ENCODE peak calls at places on chromosomes 2 and 18, in eight cellular contexts. E is HL-60, C is thoracic aorta, M is uterus, Y is GM12865, Z is epithelial cell of esophagus, P is fibroblast of villous mesenchyme, O is fibroblast of lung. S is an unnamed sample.

GRCh38 chr2:23434721-23435121 is 49.7 kb downstream of the KLHL29 start:
- DNase-seq in E (no peak), C (no peak), M (no peak), Y (no peak), Z (peak), P (peak), O (no peak), S (peak)

GRCh38 chr18:45783097-45784075 is 42.1 kb upstream of the SIGLEC15 start:
- DNase-seq in E (no peak), C (no peak), M (no peak), Y (no peak), Z (no peak), P (peak), O (peak), S (peak)

GRCh38 chr2:24477229-24477628 is 13.8 kb upstream of the NCOA1 start:
- DNase-seq in E (peak), C (no peak), M (no peak), Y (peak), Z (peak), P (no peak), O (no peak), S (no peak)

GRCh38 chr2:203532957-203533695 is 2.0 kb downstream of the RAPH1 start:
- DNase-seq in E (no peak), C (no peak), M (no peak), Y (no peak), Z (peak), P (peak), O (peak), S (peak)

GRCh38 chr2:223580951-223581350 is 21.2 kb downstream of the SCG2 start:
- DNase-seq in E (no peak), C (no peak), M (no peak), Y (no peak), Z (peak), P (peak), O (peak), S (peak)

GRCh38 chr2:133123393-133123792 is 444.9 kb downstream of the NCKAP5 start:
- DNase-seq in E (no peak), C (no peak), M (no peak), Y (no peak), Z (no peak), P (no peak), O (no peak), S (no peak)

GRCh38 chr2:240919786-240920782 is 13.9 kb downstream of the CROCC2 start:
- DNase-seq in E (no peak), C (no peak), M (peak), Y (no peak), Z (no peak), P (no peak), O (no peak), S (no peak)

GRCh38 chr2:105536175-105536574 is 137.3 kb upstream of the FHL2 start:
- DNase-seq in E (no peak), C (no peak), M (no peak), Y (no peak), Z (no peak), P (no peak), O (no peak), S (no peak)

GRCh38 chr18:6729247-6730091 is at the start of gene ARHGAP28:
- DNase-seq in E (peak), C (no peak), M (peak), Y (peak), Z (peak), P (peak), O (peak), S (peak)

GRCh38 chr2:121171625-121172119 is 113.3 kb downstream of the TFCP2L1 start:
- DNase-seq in E (no peak), C (no peak), M (no peak), Y (peak), Z (no peak), P (no peak), O (no peak), S (no peak)

GRCh38 chr2:129922571-129923264 is 56.7 kb upstream of the RAB6C start:
- DNase-seq in E (no peak), C (no peak), M (no peak), Y (no peak), Z (no peak), P (no peak), O (no peak), S (no peak)

GRCh38 chr2:224286923-224287322 is 115.0 kb downstream of the FAM124B start:
- DNase-seq in E (no peak), C (no peak), M (no peak), Y (no peak), Z (no peak), P (no peak), O (no peak), S (peak)

GRCh38 chr2:44247924-44248323 is 27.4 kb upstream of the SLC3A1 start:
- DNase-seq in E (no peak), C (no peak), M (no peak), Y (peak), Z (no peak), P (no peak), O (no peak), S (no peak)

GRCh38 chr2:27249891-27250651 is 12.8 kb downstream of the SLC30A3 start:
- DNase-seq in E (peak), C (no peak), M (no peak), Y (peak), Z (peak), P (peak), O (peak), S (peak)

GRCh38 chr2:10124538-10125045 is 2.1 kb downstream of the RRM2 start:
- DNase-seq in E (peak), C (no peak), M (no peak), Y (peak), Z (peak), P (peak), O (peak), S (peak)

GRCh38 chr2:16851131-16851530 is 185.5 kb upstream of the CYRIA start:
- DNase-seq in E (no peak), C (no peak), M (no peak), Y (no peak), Z (no peak), P (no peak), O (no peak), S (no peak)

GRCh38 chr2:30178618-30179404 is 32.0 kb downstream of the YPEL5 start:
- DNase-seq in E (no peak), C (no peak), M (peak), Y (no peak), Z (peak), P (peak), O (no peak), S (peak)

GRCh38 chr18:58253871-58254270 is 209.8 kb downstream of the NEDD4L start:
- DNase-seq in E (no peak), C (no peak), M (no peak), Y (no peak), Z (no peak), P (peak), O (no peak), S (no peak)

GRCh38 chr18:22486667-22487066 is 69.0 kb upstream of the CTAGE1 start:
- DNase-seq in E (no peak), C (no peak), M (no peak), Y (no peak), Z (no peak), P (no peak), O (no peak), S (no peak)

GRCh38 chr2:188576657-188577056 is 285.0 kb downstream of the GULP1 start:
- DNase-seq in E (no peak), C (no peak), M (no peak), Y (no peak), Z (no peak), P (no peak), O (peak), S (peak)

GRCh38 chr2:43127208-43127940 is 99.0 kb downstream of the ZFP36L2 start:
- DNase-seq in E (peak), C (no peak), M (peak), Y (peak), Z (peak), P (no peak), O (no peak), S (peak)

GRCh38 chr18:56377161-56377560 is 261.2 kb downstream of the TXNL1 start:
- DNase-seq in E (no peak), C (no peak), M (no peak), Y (no peak), Z (no peak), P (peak), O (no peak), S (peak)

GRCh38 chr2:88212251-88212790 is 42.2 kb downstream of the THNSL2 start:
- DNase-seq in E (peak), C (no peak), M (no peak), Y (no peak), Z (peak), P (peak), O (no peak), S (peak)

GRCh38 chr2:236743623-236744280 is 174.1 kb downstream of the ACKR3 start:
- DNase-seq in E (no peak), C (no peak), M (no peak), Y (no peak), Z (no peak), P (peak), O (peak), S (peak)

GRCh38 chr2:71548589-71549485 is 95.5 kb downstream of the DYSF start:
- DNase-seq in E (peak), C (peak), M (peak), Y (peak), Z (peak), P (peak), O (peak), S (peak)

GRCh38 chr2:68925298-68925885 is 27.3 kb downstream of the GKN2 start:
- DNase-seq in E (peak), C (no peak), M (no peak), Y (peak), Z (peak), P (peak), O (peak), S (peak)

GRCh38 chr18:23981369-23981768 is 33.2 kb upstream of the TTC39C start:
- DNase-seq in E (no peak), C (no peak), M (no peak), Y (peak), Z (no peak), P (no peak), O (no peak), S (no peak)

GRCh38 chr18:23977103-23977502 is 37.5 kb upstream of the TTC39C start:
- DNase-seq in E (no peak), C (no peak), M (no peak), Y (no peak), Z (no peak), P (no peak), O (no peak), S (no peak)

GRCh38 chr18:23977709-23978483 is 36.7 kb upstream of the TTC39C start:
- DNase-seq in E (peak), C (no peak), M (no peak), Y (no peak), Z (no peak), P (peak), O (peak), S (no peak)

GRCh38 chr18:23986610-23987359 is 27.8 kb upstream of the TTC39C start:
- DNase-seq in E (no peak), C (no peak), M (no peak), Y (peak), Z (no peak), P (no peak), O (no peak), S (no peak)

DNA sequence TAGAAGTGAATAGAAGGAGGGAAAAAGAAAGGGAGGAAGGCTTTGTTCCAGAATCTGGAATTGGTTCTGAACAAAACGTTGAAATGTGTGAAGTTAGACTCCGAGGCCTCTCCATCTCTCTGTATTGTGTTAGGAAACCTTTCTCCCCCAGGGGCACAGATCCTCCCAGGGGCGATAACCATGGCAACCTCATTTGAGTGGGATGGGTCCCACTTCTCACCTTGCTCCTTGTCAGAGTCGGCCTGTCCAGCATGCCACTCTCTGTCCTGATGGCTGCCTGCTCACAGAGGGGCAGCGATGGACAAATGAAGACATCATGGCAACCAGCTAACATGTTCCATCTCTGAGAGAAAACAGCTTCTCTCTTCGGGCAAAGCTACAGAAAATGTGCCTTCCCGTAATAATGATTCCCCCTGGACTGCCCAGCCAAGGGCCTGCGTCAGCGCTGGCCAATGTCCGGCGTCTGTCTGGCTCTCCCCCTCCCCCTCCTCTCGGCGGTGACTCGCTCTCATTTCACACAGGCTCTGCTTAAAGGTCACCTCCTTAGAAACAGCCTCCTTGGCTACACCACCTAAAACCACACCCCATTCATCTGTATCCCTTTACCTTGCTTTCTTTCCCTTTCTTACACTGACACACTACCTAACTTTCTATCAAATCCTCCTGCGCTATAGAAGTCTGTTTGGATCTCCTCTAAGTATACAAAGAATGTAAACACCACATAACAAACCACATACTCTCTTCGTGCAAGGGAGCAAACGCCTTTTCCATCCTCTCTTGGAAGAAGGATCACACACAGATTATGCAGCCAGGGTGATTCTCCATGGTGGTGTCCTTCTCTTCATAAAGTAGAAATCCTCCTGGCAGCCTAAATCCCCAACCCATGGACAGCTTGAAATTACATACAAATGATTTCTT is 32.1 kb upstream of the TTC39C start:
- DNase-seq in E (no peak), C (peak), M (peak), Y (no peak), Z (no peak), P (peak), O (peak), S (peak)
- H3K4me3 ChIP-seq in E (no peak), C (peak), M (no peak), Y (no peak), Z (no peak), P (peak), O (peak), S (no peak)

DNA sequence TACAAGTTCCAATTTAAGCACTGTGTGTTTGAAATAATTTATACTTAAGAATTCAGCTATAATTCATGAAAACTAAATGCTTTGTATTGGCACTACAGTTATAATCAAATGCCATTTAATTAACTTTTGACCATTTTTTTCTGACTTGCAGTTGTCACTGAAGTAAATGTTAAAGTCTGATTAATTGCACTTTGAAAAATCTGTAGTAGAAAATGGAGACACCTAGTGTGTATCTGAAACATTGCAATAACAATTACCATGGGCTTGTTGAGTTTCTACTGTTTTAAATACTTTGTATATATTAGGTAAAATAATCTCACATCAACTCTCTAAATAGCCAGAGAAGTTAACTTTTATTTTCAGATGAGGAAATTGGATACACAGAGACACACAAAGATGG is 458.6 kb upstream of the FSIP2 start:
- DNase-seq in E (no peak), C (no peak), M (no peak), Y (peak), Z (peak), P (peak), O (peak), S (no peak)
- TF ChIP-seq CTCF in E (peak), C (no peak), M (no peak), Y (peak), Z (peak), P (peak), O (peak), S (no peak)

GRCh38 chr2:229454934-229455631 is 184.0 kb upstream of the PID1 start:
- DNase-seq in E (no peak), C (no peak), M (no peak), Y (no peak), Z (peak), P (peak), O (peak), S (peak)
- H3K4me3 ChIP-seq in E (no peak), C (no peak), M (no peak), Y (no peak), Z (no peak), P (no peak), O (no peak), S (no peak)

DNA sequence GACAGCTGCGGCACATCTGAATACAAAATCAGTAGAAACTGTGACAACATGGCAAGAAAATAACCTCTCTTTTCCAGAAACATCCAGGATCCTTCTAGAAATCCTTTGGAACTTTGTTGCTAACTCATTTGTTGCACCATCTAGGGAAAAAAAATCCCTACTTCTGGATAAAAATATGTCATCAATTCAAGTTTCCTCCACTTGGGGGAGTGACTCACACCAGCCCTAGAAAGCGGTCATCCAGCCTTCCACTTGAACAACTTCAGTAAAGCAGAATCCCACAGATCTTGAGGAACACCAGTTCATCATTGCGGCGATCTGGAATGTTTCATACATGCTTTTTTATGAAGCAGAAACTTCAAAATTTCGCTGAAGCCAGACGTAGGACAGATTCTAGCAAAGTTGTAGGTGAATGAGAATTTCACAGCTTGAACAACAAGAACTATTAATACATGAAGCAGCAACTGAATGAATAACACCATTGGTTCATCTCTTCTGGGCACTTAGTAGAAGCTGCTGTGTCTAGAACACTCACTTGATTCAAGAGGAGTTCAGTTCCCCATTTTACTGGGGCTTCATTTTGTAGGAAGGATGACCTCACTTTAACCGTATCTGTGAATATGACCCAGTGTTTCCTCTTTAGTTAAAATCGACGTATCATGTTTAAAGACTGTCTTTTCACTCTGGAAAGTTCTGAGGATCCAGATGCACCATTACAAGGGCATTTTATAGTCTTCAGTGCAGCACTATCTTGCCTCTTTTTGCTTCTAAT is 48.0 kb downstream of the LRRTM1 start:
- DNase-seq in E (peak), C (no peak), M (no peak), Y (peak), Z (peak), P (peak), O (peak), S (peak)
- TF ChIP-seq CTCF in E (no peak), C (no peak), M (no peak), Y (peak), Z (peak), P (peak), O (peak), S (peak)

DNA sequence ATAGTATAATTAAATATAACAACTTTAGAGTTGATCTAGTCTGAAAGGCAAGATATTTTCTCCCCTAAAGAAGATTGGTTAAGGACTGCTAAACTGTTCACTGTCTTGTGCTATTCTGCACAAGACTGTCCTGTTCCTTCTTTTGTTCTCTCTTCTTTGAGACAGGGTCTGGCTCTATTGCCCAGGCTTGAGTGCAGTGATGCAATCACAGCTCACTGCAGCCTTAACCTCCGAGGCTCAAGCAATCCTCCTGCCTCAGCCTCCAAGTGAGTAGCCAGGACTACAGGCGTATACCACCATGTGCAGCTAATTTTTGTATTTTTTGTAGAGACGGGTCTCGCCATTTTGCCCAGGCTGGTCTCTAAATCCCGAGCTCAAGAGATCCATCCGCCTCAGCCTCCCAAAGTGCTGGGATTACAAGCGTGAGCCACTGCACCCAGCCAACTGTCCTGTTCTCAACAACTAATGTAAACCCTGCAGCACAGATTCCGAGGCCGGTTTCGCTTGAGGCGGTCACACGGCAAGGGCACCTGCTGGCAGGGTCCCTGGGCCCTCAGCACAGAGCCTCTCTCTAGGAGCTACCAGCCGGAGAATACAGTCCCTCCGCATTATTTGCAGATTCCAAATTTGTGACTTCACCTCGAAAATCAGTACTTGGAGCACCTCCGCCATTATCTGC is 16.4 kb downstream of the PXDN start:
- DNase-seq in E (no peak), C (no peak), M (peak), Y (no peak), Z (no peak), P (no peak), O (no peak), S (no peak)
- H3K4me3 ChIP-seq in E (no peak), C (no peak), M (no peak), Y (no peak), Z (no peak), P (no peak), O (no peak), S (no peak)

DNA sequence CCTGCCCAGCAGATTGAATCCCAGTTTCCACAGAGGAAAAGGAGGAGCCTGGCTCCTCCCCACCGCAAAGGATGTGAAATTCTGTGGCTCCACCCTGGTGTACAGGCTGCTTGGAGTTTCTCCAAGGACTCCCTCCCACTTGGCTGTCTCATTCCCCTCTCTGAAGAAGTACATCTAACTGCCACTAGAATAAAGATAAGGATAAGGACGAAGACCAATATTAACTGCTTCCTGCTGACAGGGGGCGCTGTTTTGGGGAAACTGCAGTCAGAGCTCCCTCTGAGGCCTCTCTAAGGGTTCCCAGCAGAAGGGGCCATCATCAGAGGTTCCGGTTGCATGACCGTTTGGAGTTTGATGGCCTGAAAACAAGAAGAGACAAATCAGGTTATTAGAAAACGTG is 790.9 kb downstream of the CPS1 start:
- DNase-seq in E (no peak), C (no peak), M (no peak), Y (peak), Z (no peak), P (no peak), O (no peak), S (no peak)
- TF ChIP-seq CTCF in E (no peak), C (no peak), M (no peak), Y (peak), Z (no peak), P (no peak), O (no peak), S (no peak)

DNA sequence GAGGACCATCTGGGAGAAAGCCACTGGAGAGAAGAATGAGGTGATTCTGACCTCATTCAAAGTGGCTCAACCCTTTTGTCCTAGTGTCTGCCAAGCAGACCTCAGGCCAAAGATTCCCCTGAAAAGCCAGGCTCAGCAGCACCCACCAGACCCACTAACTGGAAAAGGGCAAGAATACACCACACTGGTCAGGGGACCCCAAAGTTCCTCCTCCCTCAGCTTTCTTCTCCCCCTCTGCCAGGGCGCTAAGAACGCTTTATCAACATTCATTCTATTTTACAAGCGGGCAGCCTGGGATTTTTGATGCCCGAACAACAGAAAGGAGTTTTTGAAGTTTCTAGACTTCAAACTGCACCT is 7.3 kb downstream of the PAX3 start:
- DNase-seq in E (no peak), C (no peak), M (no peak), Y (no peak), Z (no peak), P (no peak), O (no peak), S (no peak)
- H3K4me3 ChIP-seq in E (no peak), C (no peak), M (no peak), Y (no peak), Z (no peak), P (no peak), O (no peak), S (peak)